ENCODE peak calls at places on chromosome 5, in seven cellular contexts. Z is right atrium auricular region, E is neuronal stem cell, K is suprapubic skin, A is adipocyte, D is GM23248, G is psoas muscle. J is an unnamed sample.

GRCh38 chr5:179840766-179841165 is 17.9 kb downstream of the MRNIP start:
- DNase-seq in A (no peak), E (no peak), G (no peak), K (no peak), Z (no peak), D (no peak), J (no peak)

GRCh38 chr5:6090079-6090654 is 288.2 kb downstream of the MED10 start:
- DNase-seq in E (no peak), A (no peak), D (no peak), Z (no peak), G (no peak), K (no peak), J (no peak)

GRCh38 chr5:67878911-67879310 is 336.6 kb upstream of the PIK3R1 start:
- DNase-seq in D (no peak), Z (no peak), E (no peak), K (no peak), A (peak; percentile 39), G (no peak), J (no peak)

GRCh38 chr5:59062986-59063683 is 480.3 kb downstream of the RAB3C start:
- DNase-seq in G (no peak), D (no peak), Z (no peak), A (peak; percentile 17), K (no peak), E (no peak), J (no peak)

GRCh38 chr5:158456756-158457155 is 597.8 kb upstream of the CLINT1 start:
- DNase-seq in G (peak; percentile 25), E (no peak), A (peak; percentile 83), Z (peak; percentile 69), D (peak; percentile 97), K (no peak), J (peak; percentile 64)

GRCh38 chr5:143758750-143759149 is 53.2 kb upstream of the HMHB1 start:
- DNase-seq in D (peak; percentile 76), K (no peak), Z (no peak), A (peak; percentile 88), G (no peak), E (no peak), J (no peak)

GRCh38 chr5:57598097-57598496 is 115.5 kb upstream of the ACTBL2 start:
- DNase-seq in E (no peak), K (no peak), G (no peak), D (no peak), Z (no peak), A (no peak), J (no peak)

GRCh38 chr5:10500669-10501068 is 59.0 kb downstream of the ROPN1L start:
- DNase-seq in E (no peak), A (no peak), Z (no peak), K (no peak), D (no peak), G (no peak), J (no peak)

GRCh38 chr5:69046375-69046957 is 47.3 kb upstream of the SLC30A5 start:
- DNase-seq in K (no peak), G (no peak), A (peak; percentile 16), Z (no peak), E (no peak), D (peak; percentile 40), J (no peak)

GRCh38 chr5:164998590-164998989 is 1493.2 kb downstream of the MAT2B start:
- DNase-seq in K (no peak), Z (no peak), D (no peak), E (no peak), G (no peak), A (no peak), J (no peak)

GRCh38 chr5:136016945-136017530 is 11.8 kb upstream of the TGFBI start:
- DNase-seq in D (peak; percentile 94), K (no peak), E (no peak), Z (no peak), A (peak; percentile 38), G (peak; percentile 36), J (peak; percentile 90)

GRCh38 chr5:150989695-150990094 is 30.7 kb upstream of the GPX3 start:
- DNase-seq in A (no peak), G (no peak), K (no peak), Z (no peak), E (no peak), D (peak; percentile 18), J (no peak)

GRCh38 chr5:62588668-62589067 is 10.0 kb downstream of the LRRC70 start:
- DNase-seq in A (no peak), E (no peak), G (no peak), K (no peak), D (no peak), Z (no peak), J (no peak)

GRCh38 chr5:140131967-140132409 is 6.3 kb downstream of the IGIP start:
- DNase-seq in D (peak; percentile 97), K (no peak), G (peak; percentile 44), E (no peak), Z (no peak), A (peak; percentile 69), J (peak; percentile 82)

GRCh38 chr5:55278778-55279177 is 28.7 kb downstream of the DHX29 start:
- DNase-seq in A (peak; percentile 55), D (peak; percentile 68), Z (no peak), G (no peak), K (no peak), E (no peak), J (no peak)

GRCh38 chr5:179974946-179975712 is 67.4 kb upstream of the TBC1D9B start:
- DNase-seq in D (peak; percentile 22), K (no peak), Z (no peak), E (peak; percentile 18), A (peak; percentile 26), G (no peak), J (peak; percentile 58)

GRCh38 chr5:170597109-170597741 is 93.4 kb downstream of the KCNIP1 start:
- DNase-seq in E (no peak), D (peak; percentile 96), Z (no peak), G (no peak), K (no peak), A (peak; percentile 38), J (no peak)

GRCh38 chr5:124726631-124727362 is 19.6 kb downstream of the ZNF608 start:
- DNase-seq in E (no peak), A (no peak), G (no peak), D (no peak), K (no peak), Z (no peak), J (no peak)

GRCh38 chr5:169895876-169896275 is 84.4 kb downstream of the INSYN2B start:
- DNase-seq in E (no peak), Z (no peak), D (peak; percentile 34), K (no peak), G (no peak), A (no peak), J (peak; percentile 49)

GRCh38 chr5:178313316-178313715 is 80.7 kb upstream of the PHYKPL start:
- DNase-seq in Z (no peak), G (no peak), E (no peak), D (no peak), A (no peak), K (no peak), J (peak; percentile 33)

GRCh38 chr5:67983251-67983941 is 232.2 kb upstream of the PIK3R1 start:
- DNase-seq in D (peak; percentile 84), K (no peak), G (no peak), E (no peak), A (peak; percentile 81), Z (no peak), J (no peak)

GRCh38 chr5:91225848-91226686 is 157.1 kb downstream of the ARRDC3 start:
- DNase-seq in E (no peak), G (no peak), A (no peak), D (no peak), K (no peak), Z (no peak), J (no peak)

GRCh38 chr5:113081881-113082546 is 105.4 kb downstream of the DCP2 start:
- DNase-seq in D (peak; percentile 92), Z (no peak), A (peak; percentile 30), K (no peak), E (no peak), G (no peak), J (no peak)

GRCh38 chr5:82735160-82735789 is 341.9 kb downstream of the TMEM167A start:
- DNase-seq in Z (no peak), K (no peak), A (no peak), G (no peak), E (no peak), D (no peak), J (no peak)

GRCh38 chr5:173709145-173709544 is 92.7 kb upstream of the BOD1 start:
- DNase-seq in D (no peak), A (no peak), Z (no peak), E (no peak), G (no peak), K (no peak), J (peak; percentile 1)
- H3K4me1 ChIP-seq in D (peaks cover 15% of the 10 kb centered on the region), A (peaks cover 27% of the 10 kb centered on the region), Z (peaks cover 21% of the 10 kb centered on the region), E (peaks cover 5% of the 10 kb centered on the region), G (peaks cover 20% of the 10 kb centered on the region), K (peaks cover 9% of the 10 kb centered on the region), J (no peaks in the 10 kb centered on the region)

DNA sequence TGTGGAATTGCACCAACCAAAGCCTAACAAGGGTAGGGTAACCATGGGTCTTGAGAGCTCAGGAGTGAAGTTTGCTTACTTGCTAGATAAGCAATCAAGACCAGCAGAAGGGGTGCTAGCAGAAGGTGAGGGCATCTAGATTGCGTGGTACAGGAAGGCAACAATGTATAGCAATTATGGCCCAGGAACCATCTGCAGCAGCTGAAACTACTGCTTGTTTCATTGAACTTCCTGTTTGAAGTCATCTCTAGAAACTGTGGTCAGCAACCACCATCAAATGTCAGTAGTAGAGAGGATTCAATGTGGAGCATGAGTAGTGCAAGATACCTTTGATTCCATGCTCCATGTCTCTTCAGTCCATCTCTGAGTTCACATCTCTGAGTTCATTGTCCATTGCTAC is 462.1 kb upstream of the GRAMD2B start:
- DNase-seq in D (no peak), G (no peak), A (no peak), Z (no peak), E (no peak), K (no peak), J (no peak)
- H3K9me3 ChIP-seq in D (no peaks in the 10 kb centered on the region), G (no peaks in the 10 kb centered on the region), A (no peaks in the 10 kb centered on the region), Z (no peaks in the 10 kb centered on the region), E (no peaks in the 10 kb centered on the region), K (no peaks in the 10 kb centered on the region), J (no peaks in the 10 kb centered on the region)

DNA sequence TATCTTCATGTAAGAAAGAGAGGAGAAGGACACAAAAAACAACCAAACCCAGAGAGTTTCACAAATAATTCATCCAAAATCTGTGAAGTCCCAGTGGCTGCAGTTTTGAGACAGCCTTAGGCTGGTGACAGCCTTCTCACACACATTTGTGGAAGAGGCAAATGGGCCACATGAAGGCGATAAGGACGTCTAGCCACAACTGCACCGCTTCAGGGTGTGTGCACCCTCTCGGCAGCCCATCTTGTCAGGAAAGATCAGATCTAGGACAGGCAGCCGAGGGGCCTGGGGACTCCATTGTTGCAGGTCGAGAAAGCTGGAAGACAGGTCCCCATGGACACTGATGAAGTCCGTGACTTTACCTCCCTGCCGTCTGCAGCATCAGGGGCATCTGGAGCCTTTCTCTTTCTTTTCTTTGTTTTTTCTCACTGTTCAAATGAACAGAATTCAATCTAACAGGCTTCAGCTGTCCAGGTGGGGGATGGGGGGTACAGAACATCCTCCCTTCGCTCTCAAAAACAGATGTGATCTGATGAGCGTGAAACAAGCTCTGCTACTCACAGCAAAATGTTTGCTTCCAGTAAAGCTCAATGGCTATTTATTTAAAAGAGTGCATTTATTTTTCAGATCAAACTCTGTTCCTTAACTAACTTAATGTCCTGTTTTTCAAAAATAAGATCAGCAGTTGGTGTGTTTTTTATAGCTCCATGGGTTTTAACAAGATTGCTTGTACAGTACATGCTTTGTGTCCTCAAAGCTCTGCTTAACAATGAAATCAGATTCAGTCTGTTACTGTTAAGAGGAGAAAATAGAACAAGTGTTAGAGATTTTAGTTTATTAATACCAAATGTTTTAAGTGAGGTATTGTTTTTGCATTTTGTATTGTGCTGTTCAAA is 111.9 kb upstream of the OTULINL start:
- DNase-seq in E (no peak), D (no peak), G (no peak), K (no peak), Z (no peak), A (no peak), J (no peak)
- H3K36me3 ChIP-seq in E (peaks cover 95% of the 10 kb centered on the region), D (peaks cover 95% of the 10 kb centered on the region), G (peaks cover 3% of the 10 kb centered on the region), K (peaks cover 53% of the 10 kb centered on the region), Z (peaks cover 68% of the 10 kb centered on the region), A (peaks cover 96% of the 10 kb centered on the region), J (peaks cover 18% of the 10 kb centered on the region)

GRCh38 chr5:72508241-72509170 is 1.3 kb upstream of the ZNF366 start:
- DNase-seq in A (no peak), D (no peak), K (no peak), Z (no peak), G (no peak), E (no peak), J (no peak)
- H3K4me1 ChIP-seq in A (peaks cover 52% of the 10 kb centered on the region), D (peaks cover 49% of the 10 kb centered on the region), K (peaks cover 30% of the 10 kb centered on the region), Z (peaks cover 51% of the 10 kb centered on the region), G (peaks cover 78% of the 10 kb centered on the region), E (no peaks in the 10 kb centered on the region), J (no peaks in the 10 kb centered on the region)

J was measured in aorta.